ENCODE peak calls at places on chromosomes 6 and 20, in six cellular contexts. One of them, this sample, is unnamed.

GRCh38 chr20:23228912-23229311 is 121.7 kb upstream of the NXT1 start:
- DNase-seq in EL: no peak
- DNase-seq in glutamatergic neuron: no peak
- DNase-seq in HS-27A: no peak
- DNase-seq in left lung: no peak
- DNase-seq in fibroblast of lung: peak; percentile 94
- DNase-seq in this sample: peak; percentile 8

GRCh38 chr6:100633096-100633766 is 168.5 kb upstream of the SIM1 start:
- DNase-seq in left lung: no peak
- DNase-seq in EL: peak; percentile 79
- DNase-seq in fibroblast of lung: peak; percentile 63
- DNase-seq in HS-27A: no peak
- DNase-seq in glutamatergic neuron: no peak
- DNase-seq in this sample: peak; percentile 92

GRCh38 chr20:38201356-38201755 is 36.3 kb upstream of the TGM2 start:
- DNase-seq in glutamatergic neuron: no peak
- DNase-seq in EL: peak; percentile 90
- DNase-seq in left lung: peak; percentile 85
- DNase-seq in fibroblast of lung: peak; percentile 66
- DNase-seq in HS-27A: no peak
- DNase-seq in this sample: peak; percentile 85

GRCh38 chr20:64073476-64074183 is 5.7 kb downstream of the RGS19 start:
- DNase-seq in fibroblast of lung: no peak
- DNase-seq in left lung: peak; percentile 79
- DNase-seq in EL: no peak
- DNase-seq in glutamatergic neuron: no peak
- DNase-seq in HS-27A: no peak
- DNase-seq in this sample: no peak

GRCh38 chr6:45986746-45987274 is 28.9 kb downstream of the CLIC5 start:
- DNase-seq in left lung: no peak
- DNase-seq in EL: peak; percentile 2
- DNase-seq in fibroblast of lung: no peak
- DNase-seq in HS-27A: no peak
- DNase-seq in glutamatergic neuron: no peak
- DNase-seq in this sample: peak; percentile 65

GRCh38 chr6:166313255-166314070 is 5.3 kb upstream of the PRR18 start:
- DNase-seq in HS-27A: no peak
- DNase-seq in fibroblast of lung: peak; percentile 58
- DNase-seq in EL: peak; percentile 50
- DNase-seq in left lung: peak; percentile 84
- DNase-seq in glutamatergic neuron: peak; percentile 69
- DNase-seq in this sample: peak; percentile 45

GRCh38 chr20:30168800-30169138 is 1088.7 kb upstream of the DEFB115 start:
- DNase-seq in left lung: peak; percentile 37
- DNase-seq in glutamatergic neuron: no peak
- DNase-seq in EL: no peak
- DNase-seq in fibroblast of lung: no peak
- DNase-seq in HS-27A: no peak
- DNase-seq in this sample: no peak

GRCh38 chr6:126957721-126958120 is 160.8 kb upstream of the RSPO3 start:
- DNase-seq in glutamatergic neuron: no peak
- DNase-seq in left lung: no peak
- DNase-seq in fibroblast of lung: no peak
- DNase-seq in EL: no peak
- DNase-seq in HS-27A: no peak
- DNase-seq in this sample: no peak

GRCh38 chr6:34243901-34244884 is 4.6 kb downstream of the SMIM29 start:
- DNase-seq in left lung: peak; percentile 92
- DNase-seq in glutamatergic neuron: peak; percentile 41
- DNase-seq in HS-27A: peak; percentile 98
- DNase-seq in fibroblast of lung: peak; percentile 90
- DNase-seq in EL: peak; percentile 97
- DNase-seq in this sample: peak; percentile 97

GRCh38 chr6:157430834-157431233 is 49.8 kb downstream of the ZDHHC14 start:
- DNase-seq in fibroblast of lung: no peak
- DNase-seq in HS-27A: no peak
- DNase-seq in left lung: no peak
- DNase-seq in glutamatergic neuron: no peak
- DNase-seq in EL: no peak
- DNase-seq in this sample: no peak

GRCh38 chr6:3108746-3109414 is 9.6 kb upstream of the BPHL start:
- DNase-seq in glutamatergic neuron: no peak
- DNase-seq in left lung: no peak
- DNase-seq in HS-27A: no peak
- DNase-seq in EL: no peak
- DNase-seq in fibroblast of lung: no peak
- DNase-seq in this sample: no peak

GRCh38 chr6:106056738-106057390 is 29.3 kb upstream of the PRDM1 start:
- DNase-seq in glutamatergic neuron: no peak
- DNase-seq in left lung: no peak
- DNase-seq in HS-27A: no peak
- DNase-seq in fibroblast of lung: no peak
- DNase-seq in EL: no peak
- DNase-seq in this sample: no peak

GRCh38 chr20:31719644-31720485 is 2.8 kb downstream of the BCL2L1 start:
- DNase-seq in EL: peak; percentile 82
- DNase-seq in left lung: no peak
- DNase-seq in fibroblast of lung: no peak
- DNase-seq in HS-27A: peak; percentile 90
- DNase-seq in glutamatergic neuron: no peak
- DNase-seq in this sample: peak; percentile 98

GRCh38 chr20:13990465-13990864 is at the start of gene SEL1L2:
- DNase-seq in HS-27A: no peak
- DNase-seq in EL: no peak
- DNase-seq in glutamatergic neuron: peak; percentile 28
- DNase-seq in left lung: no peak
- DNase-seq in fibroblast of lung: no peak
- DNase-seq in this sample: no peak

GRCh38 chr6:30547454-30547853 is 8.8 kb downstream of the GNL1 start:
- DNase-seq in HS-27A: no peak
- DNase-seq in glutamatergic neuron: no peak
- DNase-seq in fibroblast of lung: no peak
- DNase-seq in left lung: no peak
- DNase-seq in EL: no peak
- DNase-seq in this sample: no peak